ENCODE peak calls at places on chromosome 1, in five cellular contexts. One of them, this sample, is unnamed.

GRCh38 chr1:210600421-210601195 is 271.9 kb downstream of the HHAT start:
- DNase-seq in stimulated activated CD4-positive, alpha-beta T cell treated with anti-CD3 and anti-CD28 coated beads, Interleukin-1b, Interleukin-23, amount 100 ng/mL, for 1 hour: no peak
- DNase-seq in HS-5: no peak
- DNase-seq in AG04449: no peak
- DNase-seq in NCI-H510A treated with DMSO at 0.1 percent for 48 hours: no peak
- DNase-seq in this sample: no peak

GRCh38 chr1:208607616-208608015 is 363.4 kb upstream of the PLXNA2 start:
- DNase-seq in stimulated activated CD4-positive, alpha-beta T cell treated with anti-CD3 and anti-CD28 coated beads, Interleukin-1b, Interleukin-23, amount 100 ng/mL, for 1 hour: no peak
- DNase-seq in HS-5: no peak
- DNase-seq in AG04449: no peak
- DNase-seq in NCI-H510A treated with DMSO at 0.1 percent for 48 hours: no peak
- DNase-seq in this sample: no peak

GRCh38 chr1:9326596-9326995 is 33.9 kb downstream of the SPSB1 start:
- DNase-seq in stimulated activated CD4-positive, alpha-beta T cell treated with anti-CD3 and anti-CD28 coated beads, Interleukin-1b, Interleukin-23, amount 100 ng/mL, for 1 hour: no peak
- DNase-seq in HS-5: no peak
- DNase-seq in AG04449: peak; percentile 65
- DNase-seq in NCI-H510A treated with DMSO at 0.1 percent for 48 hours: no peak
- DNase-seq in this sample: no peak

GRCh38 chr1:155553349-155553748 is 9.3 kb downstream of the ASH1L start:
- DNase-seq in stimulated activated CD4-positive, alpha-beta T cell treated with anti-CD3 and anti-CD28 coated beads, Interleukin-1b, Interleukin-23, amount 100 ng/mL, for 1 hour: no peak
- DNase-seq in HS-5: no peak
- DNase-seq in AG04449: no peak
- DNase-seq in NCI-H510A treated with DMSO at 0.1 percent for 48 hours: no peak
- DNase-seq in this sample: peak; percentile 33

GRCh38 chr1:58968360-58968952 is 184.6 kb upstream of the JUN start:
- DNase-seq in stimulated activated CD4-positive, alpha-beta T cell treated with anti-CD3 and anti-CD28 coated beads, Interleukin-1b, Interleukin-23, amount 100 ng/mL, for 1 hour: no peak
- DNase-seq in HS-5: no peak
- DNase-seq in AG04449: no peak
- DNase-seq in NCI-H510A treated with DMSO at 0.1 percent for 48 hours: no peak
- DNase-seq in this sample: no peak

GRCh38 chr1:210089848-210090247 is 142.7 kb upstream of the SERTAD4 start:
- DNase-seq in stimulated activated CD4-positive, alpha-beta T cell treated with anti-CD3 and anti-CD28 coated beads, Interleukin-1b, Interleukin-23, amount 100 ng/mL, for 1 hour: no peak
- DNase-seq in HS-5: no peak
- DNase-seq in AG04449: no peak
- DNase-seq in NCI-H510A treated with DMSO at 0.1 percent for 48 hours: no peak
- DNase-seq in this sample: no peak

GRCh38 chr1:202117898-202118371 is 4.8 kb upstream of the GPR37L1 start:
- DNase-seq in stimulated activated CD4-positive, alpha-beta T cell treated with anti-CD3 and anti-CD28 coated beads, Interleukin-1b, Interleukin-23, amount 100 ng/mL, for 1 hour: no peak
- DNase-seq in HS-5: no peak
- DNase-seq in AG04449: no peak
- DNase-seq in NCI-H510A treated with DMSO at 0.1 percent for 48 hours: no peak
- DNase-seq in this sample: no peak

GRCh38 chr1:52631759-52632331 is 1.1 kb upstream of the SHISAL2A start:
- DNase-seq in stimulated activated CD4-positive, alpha-beta T cell treated with anti-CD3 and anti-CD28 coated beads, Interleukin-1b, Interleukin-23, amount 100 ng/mL, for 1 hour: no peak
- DNase-seq in HS-5: no peak
- DNase-seq in AG04449: no peak
- DNase-seq in NCI-H510A treated with DMSO at 0.1 percent for 48 hours: no peak
- DNase-seq in this sample: no peak

GRCh38 chr1:39385067-39385988 is 106.1 kb upstream of the BMP8A start:
- DNase-seq in stimulated activated CD4-positive, alpha-beta T cell treated with anti-CD3 and anti-CD28 coated beads, Interleukin-1b, Interleukin-23, amount 100 ng/mL, for 1 hour: no peak
- DNase-seq in HS-5: no peak
- DNase-seq in AG04449: no peak
- DNase-seq in NCI-H510A treated with DMSO at 0.1 percent for 48 hours: no peak
- DNase-seq in this sample: no peak

GRCh38 chr1:90204036-90204594 is 209.2 kb downstream of the ZNF326 start:
- DNase-seq in stimulated activated CD4-positive, alpha-beta T cell treated with anti-CD3 and anti-CD28 coated beads, Interleukin-1b, Interleukin-23, amount 100 ng/mL, for 1 hour: no peak
- DNase-seq in HS-5: no peak
- DNase-seq in AG04449: no peak
- DNase-seq in NCI-H510A treated with DMSO at 0.1 percent for 48 hours: no peak
- DNase-seq in this sample: no peak

GRCh38 chr1:212285685-212286436 is 651 bp downstream of the PPP2R5A start:
- DNase-seq in stimulated activated CD4-positive, alpha-beta T cell treated with anti-CD3 and anti-CD28 coated beads, Interleukin-1b, Interleukin-23, amount 100 ng/mL, for 1 hour: peak; percentile 9
- DNase-seq in HS-5: no peak
- DNase-seq in AG04449: no peak
- DNase-seq in NCI-H510A treated with DMSO at 0.1 percent for 48 hours: peak; percentile 53
- DNase-seq in this sample: no peak

GRCh38 chr1:111948209-111949131 is 41.0 kb downstream of the KCND3 start:
- DNase-seq in stimulated activated CD4-positive, alpha-beta T cell treated with anti-CD3 and anti-CD28 coated beads, Interleukin-1b, Interleukin-23, amount 100 ng/mL, for 1 hour: no peak
- DNase-seq in HS-5: no peak
- DNase-seq in AG04449: no peak
- DNase-seq in NCI-H510A treated with DMSO at 0.1 percent for 48 hours: peak; percentile 65
- DNase-seq in this sample: no peak

GRCh38 chr1:234782057-234782800 is 172.3 kb upstream of the IRF2BP2 start:
- DNase-seq in stimulated activated CD4-positive, alpha-beta T cell treated with anti-CD3 and anti-CD28 coated beads, Interleukin-1b, Interleukin-23, amount 100 ng/mL, for 1 hour: no peak
- DNase-seq in HS-5: no peak
- DNase-seq in AG04449: no peak
- DNase-seq in NCI-H510A treated with DMSO at 0.1 percent for 48 hours: no peak
- DNase-seq in this sample: no peak

GRCh38 chr1:43350976-43351375 is 7.8 kb upstream of the CDC20 start:
- DNase-seq in stimulated activated CD4-positive, alpha-beta T cell treated with anti-CD3 and anti-CD28 coated beads, Interleukin-1b, Interleukin-23, amount 100 ng/mL, for 1 hour: no peak
- DNase-seq in HS-5: no peak
- DNase-seq in AG04449: no peak
- DNase-seq in NCI-H510A treated with DMSO at 0.1 percent for 48 hours: no peak
- DNase-seq in this sample: no peak

GRCh38 chr1:75582725-75583261 is 28.1 kb downstream of the SLC44A5 start:
- DNase-seq in stimulated activated CD4-positive, alpha-beta T cell treated with anti-CD3 and anti-CD28 coated beads, Interleukin-1b, Interleukin-23, amount 100 ng/mL, for 1 hour: no peak
- DNase-seq in HS-5: no peak
- DNase-seq in AG04449: no peak
- DNase-seq in NCI-H510A treated with DMSO at 0.1 percent for 48 hours: no peak
- DNase-seq in this sample: no peak